ENCODE peak calls at places on chromosomes 11 and 22, in ten cellular contexts. One of them, this sample, is unnamed.

GRCh38 chr11:69411257-69411924 is 70.1 kb upstream of the LINC01488 start:
- DNase-seq in M059J: no peak
- DNase-seq in activated B cell treated with CpG ODN at 0.5 μM for 24 hours: no peak
- DNase-seq in activated CD8-positive, alpha-beta memory T cell treated with anti-CD3 and anti-CD28 coated beads for 1 hour: no peak
- DNase-seq in kidney tubule cell: no peak
- DNase-seq in gastrocnemius medialis: no peak
- DNase-seq in NCI-H1092: no peak
- DNase-seq in esophagus squamous epithelium: no peak
- DNase-seq in LoVo: no peak
- DNase-seq in SIG-M5: no peak
- DNase-seq in this sample: no peak

GRCh38 chr11:60119708-60120107 is 31.2 kb downstream of the MS4A2 start:
- DNase-seq in M059J: no peak
- DNase-seq in activated B cell treated with CpG ODN at 0.5 μM for 24 hours: no peak
- DNase-seq in activated CD8-positive, alpha-beta memory T cell treated with anti-CD3 and anti-CD28 coated beads for 1 hour: no peak
- DNase-seq in kidney tubule cell: no peak
- DNase-seq in gastrocnemius medialis: no peak
- DNase-seq in NCI-H1092: no peak
- DNase-seq in esophagus squamous epithelium: no peak
- DNase-seq in LoVo: no peak
- DNase-seq in SIG-M5: peak
- DNase-seq in this sample: no peak

GRCh38 chr22:32059426-32059825 is 16.4 kb downstream of the SLC5A1 start:
- DNase-seq in M059J: no peak
- DNase-seq in activated B cell treated with CpG ODN at 0.5 μM for 24 hours: no peak
- DNase-seq in activated CD8-positive, alpha-beta memory T cell treated with anti-CD3 and anti-CD28 coated beads for 1 hour: no peak
- DNase-seq in kidney tubule cell: no peak
- DNase-seq in gastrocnemius medialis: no peak
- DNase-seq in NCI-H1092: no peak
- DNase-seq in esophagus squamous epithelium: no peak
- DNase-seq in LoVo: no peak
- DNase-seq in SIG-M5: no peak
- DNase-seq in this sample: no peak

GRCh38 chr11:11992257-11992690 is 16.2 kb downstream of the DKK3 start:
- DNase-seq in M059J: peak
- DNase-seq in activated B cell treated with CpG ODN at 0.5 μM for 24 hours: no peak
- DNase-seq in activated CD8-positive, alpha-beta memory T cell treated with anti-CD3 and anti-CD28 coated beads for 1 hour: no peak
- DNase-seq in kidney tubule cell: peak
- DNase-seq in gastrocnemius medialis: no peak
- DNase-seq in NCI-H1092: no peak
- DNase-seq in esophagus squamous epithelium: no peak
- DNase-seq in LoVo: no peak
- DNase-seq in SIG-M5: no peak
- DNase-seq in this sample: no peak

GRCh38 chr22:30351226-30351625 is 5.5 kb downstream of the SF3A1 start:
- DNase-seq in M059J: no peak
- DNase-seq in activated B cell treated with CpG ODN at 0.5 μM for 24 hours: no peak
- DNase-seq in activated CD8-positive, alpha-beta memory T cell treated with anti-CD3 and anti-CD28 coated beads for 1 hour: no peak
- DNase-seq in kidney tubule cell: no peak
- DNase-seq in gastrocnemius medialis: no peak
- DNase-seq in NCI-H1092: no peak
- DNase-seq in esophagus squamous epithelium: no peak
- DNase-seq in LoVo: no peak
- DNase-seq in SIG-M5: no peak
- DNase-seq in this sample: no peak

GRCh38 chr11:72897506-72897905 is 83.3 kb downstream of the ATG16L2 start:
- DNase-seq in M059J: peak
- DNase-seq in activated B cell treated with CpG ODN at 0.5 μM for 24 hours: no peak
- DNase-seq in activated CD8-positive, alpha-beta memory T cell treated with anti-CD3 and anti-CD28 coated beads for 1 hour: no peak
- DNase-seq in kidney tubule cell: peak
- DNase-seq in gastrocnemius medialis: no peak
- DNase-seq in NCI-H1092: no peak
- DNase-seq in esophagus squamous epithelium: no peak
- DNase-seq in LoVo: no peak
- DNase-seq in SIG-M5: no peak
- DNase-seq in this sample: no peak

GRCh38 chr22:39661842-39662676 is 91.5 kb downstream of the CACNA1I start:
- DNase-seq in M059J: no peak
- DNase-seq in activated B cell treated with CpG ODN at 0.5 μM for 24 hours: peak
- DNase-seq in activated CD8-positive, alpha-beta memory T cell treated with anti-CD3 and anti-CD28 coated beads for 1 hour: peak
- DNase-seq in kidney tubule cell: no peak
- DNase-seq in gastrocnemius medialis: no peak
- DNase-seq in NCI-H1092: no peak
- DNase-seq in esophagus squamous epithelium: no peak
- DNase-seq in LoVo: no peak
- DNase-seq in SIG-M5: no peak
- DNase-seq in this sample: no peak

GRCh38 chr11:69217276-69218105 is 61.8 kb downstream of the SMIM38 start:
- DNase-seq in M059J: no peak
- DNase-seq in activated B cell treated with CpG ODN at 0.5 μM for 24 hours: peak
- DNase-seq in activated CD8-positive, alpha-beta memory T cell treated with anti-CD3 and anti-CD28 coated beads for 1 hour: no peak
- DNase-seq in kidney tubule cell: no peak
- DNase-seq in gastrocnemius medialis: no peak
- DNase-seq in NCI-H1092: peak
- DNase-seq in esophagus squamous epithelium: no peak
- DNase-seq in LoVo: no peak
- DNase-seq in SIG-M5: no peak
- DNase-seq in this sample: no peak

GRCh38 chr22:50739279-50739691 is 1.3 kb downstream of the ACR start:
- DNase-seq in M059J: no peak
- DNase-seq in activated B cell treated with CpG ODN at 0.5 μM for 24 hours: no peak
- DNase-seq in activated CD8-positive, alpha-beta memory T cell treated with anti-CD3 and anti-CD28 coated beads for 1 hour: no peak
- DNase-seq in kidney tubule cell: no peak
- DNase-seq in gastrocnemius medialis: no peak
- DNase-seq in NCI-H1092: no peak
- DNase-seq in esophagus squamous epithelium: no peak
- DNase-seq in LoVo: no peak
- DNase-seq in SIG-M5: no peak
- DNase-seq in this sample: no peak

GRCh38 chr11:3947084-3947483 is 91.6 kb downstream of the STIM1 start:
- DNase-seq in M059J: peak
- DNase-seq in activated B cell treated with CpG ODN at 0.5 μM for 24 hours: no peak
- DNase-seq in activated CD8-positive, alpha-beta memory T cell treated with anti-CD3 and anti-CD28 coated beads for 1 hour: peak
- DNase-seq in kidney tubule cell: no peak
- DNase-seq in gastrocnemius medialis: peak
- DNase-seq in NCI-H1092: peak
- DNase-seq in esophagus squamous epithelium: no peak
- DNase-seq in LoVo: no peak
- DNase-seq in SIG-M5: no peak
- DNase-seq in this sample: no peak

GRCh38 chr11:108872781-108873291 is 208.0 kb downstream of the DDX10 start:
- DNase-seq in M059J: peak
- DNase-seq in activated B cell treated with CpG ODN at 0.5 μM for 24 hours: no peak
- DNase-seq in activated CD8-positive, alpha-beta memory T cell treated with anti-CD3 and anti-CD28 coated beads for 1 hour: no peak
- DNase-seq in kidney tubule cell: no peak
- DNase-seq in gastrocnemius medialis: no peak
- DNase-seq in NCI-H1092: no peak
- DNase-seq in esophagus squamous epithelium: no peak
- DNase-seq in LoVo: no peak
- DNase-seq in SIG-M5: no peak
- DNase-seq in this sample: no peak

GRCh38 chr11:12808519-12808918 is 134.3 kb downstream of the TEAD1 start:
- DNase-seq in M059J: peak
- DNase-seq in activated B cell treated with CpG ODN at 0.5 μM for 24 hours: no peak
- DNase-seq in activated CD8-positive, alpha-beta memory T cell treated with anti-CD3 and anti-CD28 coated beads for 1 hour: no peak
- DNase-seq in kidney tubule cell: peak
- DNase-seq in gastrocnemius medialis: no peak
- DNase-seq in NCI-H1092: no peak
- DNase-seq in esophagus squamous epithelium: no peak
- DNase-seq in LoVo: no peak
- DNase-seq in SIG-M5: no peak
- DNase-seq in this sample: no peak

GRCh38 chr22:46935506-46936377 is 173.3 kb downstream of the TBC1D22A start:
- DNase-seq in M059J: no peak
- DNase-seq in activated B cell treated with CpG ODN at 0.5 μM for 24 hours: no peak
- DNase-seq in activated CD8-positive, alpha-beta memory T cell treated with anti-CD3 and anti-CD28 coated beads for 1 hour: no peak
- DNase-seq in kidney tubule cell: peak
- DNase-seq in gastrocnemius medialis: peak
- DNase-seq in NCI-H1092: no peak
- DNase-seq in esophagus squamous epithelium: no peak
- DNase-seq in LoVo: peak
- DNase-seq in SIG-M5: no peak
- DNase-seq in this sample: no peak

GRCh38 chr11:3685923-3686322 is 14.7 kb upstream of the CHRNA10 start:
- DNase-seq in M059J: no peak
- DNase-seq in activated B cell treated with CpG ODN at 0.5 μM for 24 hours: no peak
- DNase-seq in activated CD8-positive, alpha-beta memory T cell treated with anti-CD3 and anti-CD28 coated beads for 1 hour: no peak
- DNase-seq in kidney tubule cell: no peak
- DNase-seq in gastrocnemius medialis: peak
- DNase-seq in NCI-H1092: peak
- DNase-seq in esophagus squamous epithelium: no peak
- DNase-seq in LoVo: no peak
- DNase-seq in SIG-M5: no peak
- DNase-seq in this sample: no peak

GRCh38 chr11:8019671-8020597 is 32.8 kb downstream of the EIF3F start:
- DNase-seq in M059J: peak
- DNase-seq in activated B cell treated with CpG ODN at 0.5 μM for 24 hours: peak
- DNase-seq in activated CD8-positive, alpha-beta memory T cell treated with anti-CD3 and anti-CD28 coated beads for 1 hour: no peak
- DNase-seq in kidney tubule cell: peak
- DNase-seq in gastrocnemius medialis: no peak
- DNase-seq in NCI-H1092: no peak
- DNase-seq in esophagus squamous epithelium: no peak
- DNase-seq in LoVo: no peak
- DNase-seq in SIG-M5: no peak
- DNase-seq in this sample: no peak

This sample was measured in NCI-H774.